ENCODE peak calls at places on chromosomes 2 and 18, in ten cellular contexts. W is heart right ventricle; O is left cardiac atrium; A is NCI-H1436; K is stimulated activated CD4-positive, alpha-beta T cell treated with anti-CD3 and anti-CD28 coated beads, Interleukin-2, amount 100 ng/mL, for 48 hours; F is kidney; P is NCI-H774; D is testis; Z is heart left ventricle; J is T follicular helper cell. Q is an unnamed sample.

GRCh38 chr2:30797381-30798015 is 9.7 kb downstream of the CAPN13 start:
- DNase-seq in W (no peak), O (no peak), A (no peak), K (no peak), F (no peak), P (no peak), D (no peak), Z (no peak), J (no peak), Q (no peak)

GRCh38 chr2:70756126-70756525 is 11.9 kb downstream of the ADD2 start:
- DNase-seq in W (no peak), O (no peak), A (no peak), K (no peak), F (no peak), P (no peak), D (no peak), Z (no peak), J (no peak), Q (no peak)

GRCh38 chr18:74784791-74785190 is 187.1 kb downstream of the ZNF407 start:
- DNase-seq in W (no peak), O (no peak), A (peak; percentile 85), K (no peak), F (no peak), P (peak; percentile 71), D (no peak), Z (no peak), J (no peak), Q (no peak)

GRCh38 chr2:141871913-141872634 is 258.7 kb downstream of the LRP1B start:
- DNase-seq in W (no peak), O (no peak), A (no peak), K (no peak), F (no peak), P (no peak), D (no peak), Z (no peak), J (no peak), Q (no peak)

GRCh38 chr2:186570587-186570986 is 19.3 kb upstream of the ITGAV start:
- DNase-seq in W (no peak), O (no peak), A (no peak), K (no peak), F (no peak), P (no peak), D (no peak), Z (no peak), J (no peak), Q (no peak)

GRCh38 chr2:6970551-6970950 is 53.3 kb downstream of the RNF144A start:
- DNase-seq in W (no peak), O (no peak), A (no peak), K (no peak), F (no peak), P (no peak), D (no peak), Z (no peak), J (no peak), Q (no peak)

GRCh38 chr2:207071820-207072219 is 93.9 kb downstream of the KLF7 start:
- DNase-seq in W (no peak), O (no peak), A (no peak), K (no peak), F (no peak), P (no peak), D (no peak), Z (no peak), J (no peak), Q (no peak)

GRCh38 chr2:105809099-105809473 is 64.4 kb downstream of the NCK2 start:
- DNase-seq in W (no peak), O (no peak), A (no peak), K (no peak), F (no peak), P (no peak), D (no peak), Z (no peak), J (no peak), Q (no peak)

GRCh38 chr18:67876866-67877265 is 360.3 kb upstream of the DSEL start:
- DNase-seq in W (no peak), O (no peak), A (no peak), K (no peak), F (no peak), P (no peak), D (no peak), Z (no peak), J (no peak), Q (no peak)

GRCh38 chr2:19744456-19744855 is 157.3 kb downstream of the TTC32 start:
- DNase-seq in W (no peak), O (no peak), A (no peak), K (no peak), F (no peak), P (no peak), D (no peak), Z (no peak), J (no peak), Q (no peak)

GRCh38 chr18:4405965-4406364 is 49.1 kb downstream of the DLGAP1 start:
- DNase-seq in W (no peak), O (no peak), A (no peak), K (no peak), F (no peak), P (no peak), D (peak; percentile 87), Z (no peak), J (no peak), Q (no peak)

GRCh38 chr2:224591245-224591644 is 6.1 kb upstream of the CUL3 start:
- DNase-seq in W (no peak), O (no peak), A (no peak), K (no peak), F (no peak), P (no peak), D (no peak), Z (no peak), J (no peak), Q (peak; percentile 32)